ENCODE peak calls at places on chromosomes 6 and 20, in five cellular contexts. O is amygdala, W is mucosa of descending colon, R is neural progenitor cell, J is GM20000. A is an unnamed sample.

GRCh38 chr20:46256293-46256692 is 52.0 kb downstream of the CDH22 start:
- DNase-seq in J (no peak), R (no peak), W (no peak), O (no peak), A (no peak)

GRCh38 chr6:158867381-158868121 is 48.4 kb upstream of the EZR start:
- DNase-seq in W (peak; percentile 39), O (no peak), R (no peak), J (no peak), A (peak; percentile 64)

GRCh38 chr20:840858-841567 is 7.5 kb downstream of the FAM110A start:
- DNase-seq in O (no peak), J (peak; percentile 68), R (peak; percentile 30), W (peak; percentile 80), A (no peak)

GRCh38 chr6:117550618-117551242 is 51.6 kb downstream of the GOPC start:
- DNase-seq in O (no peak), W (no peak), R (no peak), J (no peak), A (no peak)

GRCh38 chr6:35053701-35054100 is 87.4 kb downstream of the TCP11 start:
- DNase-seq in W (no peak), R (no peak), O (no peak), J (no peak), A (no peak)

GRCh38 chr20:57814529-57814928 is 104.7 kb upstream of the PMEPA1 start:
- DNase-seq in R (no peak), W (no peak), O (no peak), J (no peak), A (no peak)

GRCh38 chr6:129754750-129755149 is 44.8 kb upstream of the ARHGAP18 start:
- DNase-seq in W (no peak), O (no peak), J (no peak), R (no peak), A (no peak)

GRCh38 chr6:144311361-144311760 is 26.2 kb downstream of the UTRN start:
- DNase-seq in R (no peak), O (no peak), J (no peak), W (no peak), A (no peak)

GRCh38 chr6:15429146-15430110 is 183.6 kb downstream of the JARID2 start:
- DNase-seq in O (no peak), J (no peak), R (no peak), W (no peak), A (no peak)

GRCh38 chr20:38196592-38196991 is 31.5 kb upstream of the TGM2 start:
- DNase-seq in O (no peak), J (no peak), W (no peak), R (no peak), A (peak; percentile 55)

GRCh38 chr6:30881987-30882763 is 2.1 kb upstream of the DDR1 start:
- DNase-seq in J (peak; percentile 17), W (no peak), O (no peak), R (peak; percentile 75), A (peak; percentile 2)

GRCh38 chr6:25359191-25359861 is 80.2 kb downstream of the CARMIL1 start:
- DNase-seq in R (peak; percentile 29), J (no peak), O (no peak), W (no peak), A (no peak)

GRCh38 chr6:164442572-164442971 is 866.8 kb downstream of the C6orf118 start:
- DNase-seq in O (no peak), R (no peak), J (no peak), W (no peak), A (no peak)

GRCh38 chr6:44303842-44304241 is 9.3 kb downstream of the AARS2 start:
- DNase-seq in R (no peak), J (no peak), W (no peak), O (no peak), A (no peak)

GRCh38 chr6:13014551-13015378 is 298.2 kb downstream of the PHACTR1 start:
- DNase-seq in O (no peak), R (peak; percentile 70), W (no peak), J (peak; percentile 24), A (no peak)

GRCh38 chr6:25136879-25137278 is 142.3 kb upstream of the CARMIL1 start:
- DNase-seq in J (no peak), W (no peak), R (no peak), O (no peak), A (no peak)

A was measured in germinal center.